ENCODE peak calls at places on chromosomes 16 and 17, in six cellular contexts. I, A, F, P, E and L are unnamed samples.

GRCh38 chr17:14305785-14306496 is 5.1 kb downstream of the HS3ST3B1 start:
- DNase-seq in I (no peak), F (no peak), P (no peak), A (no peak), E (no peak), L (no peak)

GRCh38 chr17:76948726-76949342 is 80.6 kb downstream of the MGAT5B start:
- DNase-seq in I (no peak), F (no peak), P (no peak), A (no peak), E (no peak), L (no peak)

GRCh38 chr16:81237282-81237681 is 1.2 kb upstream of the BCO1 start:
- DNase-seq in P (no peak), A (no peak), I (no peak), E (no peak), F (no peak), L (no peak)

GRCh38 chr16:29784901-29785500 is 5.5 kb upstream of the KIF22 start:
- DNase-seq in E (no peak), A (peak), P (no peak), F (no peak), I (peak), L (no peak)

GRCh38 chr16:21986692-21987246 is 14.1 kb downstream of the PDZD9 start:
- DNase-seq in P (no peak), E (no peak), F (no peak), A (no peak), I (no peak), L (no peak)

GRCh38 chr17:6070895-6071511 is 824 bp downstream of the WSCD1 start:
- DNase-seq in F (no peak), P (peak), E (no peak), I (no peak), A (peak), L (no peak)

GRCh38 chr16:64085291-64085690 is 1036.6 kb downstream of the CDH11 start:
- DNase-seq in I (no peak), P (no peak), E (no peak), A (no peak), F (no peak), L (no peak)

GRCh38 chr17:57636985-57637667 is 108.0 kb downstream of the CCDC182 start:
- DNase-seq in F (no peak), I (no peak), E (no peak), A (no peak), P (no peak), L (no peak)

GRCh38 chr17:80822700-80823410 is 168.8 kb upstream of the CHMP6 start:
- DNase-seq in E (no peak), A (no peak), F (no peak), I (peak), P (no peak), L (peak)

GRCh38 chr16:75064403-75065148 is 52.0 kb downstream of the LDHD start:
- DNase-seq in E (peak), P (no peak), A (no peak), I (no peak), F (no peak), L (peak)

GRCh38 chr16:54116126-54116525 is 170.5 kb downstream of the IRX3 start:
- DNase-seq in P (no peak), E (no peak), A (no peak), I (no peak), F (no peak), L (no peak)

GRCh38 chr17:50117202-50118040 is 12.5 kb downstream of the SAMD14 start:
- DNase-seq in P (peak), A (peak), I (peak), E (peak), F (no peak), L (peak)
- TF ChIP-seq MYC in P (no peak), A (no peak), I (no peak), E (peak), F (no peak), L (no peak)

GRCh38 chr16:85328665-85329058 is 216.4 kb upstream of the CIBAR2 start:
- DNase-seq in P (no peak), A (no peak), F (no peak), E (no peak), I (peak), L (no peak)
- TF ChIP-seq MAX in P (no peak), A (no peak), F (no peak), E (no peak), I (peak), L (no peak)

DNA sequence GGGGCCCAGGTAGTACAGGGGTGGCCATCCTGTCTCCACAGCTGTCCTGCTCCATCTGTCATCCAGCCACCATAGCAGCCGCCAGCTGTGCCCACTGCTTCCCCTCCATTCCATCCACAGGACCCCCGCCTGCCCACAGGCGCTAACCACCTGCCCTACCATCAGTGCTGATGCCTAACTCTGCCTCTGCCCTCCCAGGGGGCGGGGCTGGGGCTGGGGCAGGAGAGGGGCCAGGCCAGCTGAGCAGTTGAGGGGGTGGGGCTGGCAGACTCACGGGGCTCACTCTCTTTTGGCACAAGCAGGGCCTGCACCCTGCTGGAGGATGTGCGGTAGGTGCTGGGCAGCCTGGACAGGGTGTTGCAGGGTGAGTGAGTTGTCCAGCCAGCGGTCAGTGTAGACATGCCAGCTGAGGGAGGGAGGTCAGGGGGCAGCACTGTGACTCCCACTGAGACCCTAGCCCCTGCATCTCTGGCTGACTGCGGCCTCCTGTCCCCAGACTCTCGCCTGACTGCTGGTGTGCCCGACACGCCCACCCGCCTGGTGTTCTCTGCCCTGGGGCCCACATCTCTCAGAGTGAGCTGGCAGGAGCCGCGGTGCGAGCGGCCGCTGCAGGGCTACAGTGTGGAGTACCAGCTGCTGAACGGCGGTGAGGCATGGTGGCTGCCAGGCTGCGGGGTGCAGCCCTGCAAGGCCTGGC is 9.6 kb downstream of the GALK1 start:
- DNase-seq in A (no peak), P (no peak), F (no peak), E (no peak), I (no peak), L (no peak)
- TF ChIP-seq POLR2A in A (no peak), P (no peak), F (no peak), E (peak), I (no peak), L (no peak)

GRCh38 chr17:73938706-73939105 is 264.8 kb upstream of the RPL38 start:
- DNase-seq in I (no peak), P (no peak), F (no peak), A (no peak), E (no peak), L (no peak)
- TF ChIP-seq MYC in I (no peak), P (no peak), F (no peak), A (no peak), E (no peak), L (no peak)

GRCh38 chr16:72174726-72175125 is 2.8 kb upstream of the PMFBP1 start:
- DNase-seq in I (no peak), P (no peak), A (no peak), E (no peak), F (no peak), L (no peak)

GRCh38 chr16:72179592-72179991 is 7.6 kb upstream of the PMFBP1 start:
- DNase-seq in I (no peak), E (no peak), P (no peak), F (no peak), A (no peak), L (no peak)

GRCh38 chr16:72172105-72173034 is at the start of gene PMFBP1:
- DNase-seq in P (peak), E (peak), A (peak), F (peak), I (no peak), L (peak)

GRCh38 chr16:72169708-72170107 is 2.2 kb downstream of the PMFBP1 start:
- DNase-seq in I (no peak), F (no peak), A (no peak), E (no peak), P (no peak), L (no peak)

DNA sequence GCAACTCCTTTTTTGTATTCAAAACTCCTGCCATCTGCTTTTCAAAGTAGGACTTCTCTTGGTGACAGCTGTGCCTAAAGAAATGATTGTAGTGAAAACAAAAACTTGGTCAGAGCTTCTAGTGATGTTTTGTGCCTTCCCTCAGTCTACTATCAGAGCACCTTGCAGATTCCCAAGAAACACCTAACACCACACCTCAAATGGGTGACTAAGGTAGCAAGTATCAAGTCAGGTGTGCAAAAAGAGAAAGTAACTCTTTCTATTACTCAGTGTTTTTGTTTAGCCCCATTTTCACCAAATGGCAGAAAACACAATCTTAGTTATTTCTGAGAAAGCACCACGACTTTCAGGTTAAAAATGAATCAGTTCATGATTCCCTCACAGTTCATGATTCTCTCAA is 2.0 kb upstream of the PMFBP1 start:
- DNase-seq in I (no peak), A (no peak), P (no peak), E (no peak), F (no peak), L (no peak)
- TF ChIP-seq MAX in I (no peak), A (no peak), P (no peak), E (no peak), F (no peak), L (no peak)

GRCh38 chr17:2853111-2853721 is 57.0 kb downstream of the RAP1GAP2 start:
- DNase-seq in E (no peak), P (peak), I (no peak), A (no peak), F (no peak), L (peak)
- TF ChIP-seq POLR2A in E (no peak), P (no peak), I (no peak), A (no peak), F (no peak), L (no peak)

DNA sequence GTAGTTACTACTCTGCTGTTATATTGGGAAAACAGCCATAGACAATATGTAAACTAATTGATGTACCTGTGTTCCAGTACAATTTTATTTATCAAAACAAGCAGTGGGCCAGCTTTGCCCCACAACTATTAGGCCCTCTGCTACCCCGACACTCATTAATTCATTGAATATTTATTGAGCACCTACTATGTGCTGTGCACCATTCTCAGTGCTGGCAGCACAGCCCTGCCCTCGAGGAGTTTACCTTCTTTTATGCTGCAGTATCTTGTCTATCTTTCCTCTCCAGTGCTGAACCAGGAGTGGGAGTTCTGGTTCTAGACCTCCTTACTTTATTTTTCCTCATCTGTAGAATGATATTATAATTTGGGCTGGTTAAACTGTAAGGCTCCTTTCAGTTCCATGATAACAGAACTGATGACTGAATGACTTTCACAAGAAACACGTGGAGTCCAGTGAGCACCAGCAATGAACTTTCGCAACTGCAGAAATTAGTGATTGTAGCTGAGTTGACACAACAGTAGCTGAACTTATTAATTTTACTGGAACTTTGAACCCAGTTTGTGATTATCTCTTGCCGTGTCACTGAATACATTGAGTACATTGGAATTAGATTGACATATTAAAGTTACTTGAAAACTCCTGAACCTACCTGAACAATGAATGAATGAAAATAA is 2.4 kb downstream of the GOSR2 start:
- DNase-seq in E (peak), F (no peak), A (no peak), I (no peak), P (no peak), L (peak)
- TF ChIP-seq MYC in E (no peak), F (no peak), A (no peak), I (no peak), P (no peak), L (no peak)

GRCh38 chr17:42989726-42990652 is 8.2 kb upstream of the RPL27 start:
- DNase-seq in P (peak), I (no peak), A (no peak), F (no peak), E (peak), L (no peak)
- TF ChIP-seq MAX in P (peak), I (no peak), A (no peak), F (no peak), E (no peak), L (no peak)

GRCh38 chr17:78704594-78704993 is 77.5 kb downstream of the CYTH1 start:
- DNase-seq in E (no peak), I (no peak), P (no peak), F (no peak), A (no peak), L (no peak)

GRCh38 chr17:78707016-78707415 is 75.1 kb downstream of the CYTH1 start:
- DNase-seq in E (no peak), I (no peak), A (peak), F (no peak), P (no peak), L (no peak)

GRCh38 chr17:78707923-78708322 is 74.2 kb downstream of the CYTH1 start:
- DNase-seq in A (no peak), P (no peak), I (no peak), E (no peak), F (no peak), L (no peak)

GRCh38 chr17:78706271-78706915 is 75.7 kb downstream of the CYTH1 start:
- DNase-seq in I (no peak), A (no peak), F (peak), P (peak), E (no peak), L (no peak)

DNA sequence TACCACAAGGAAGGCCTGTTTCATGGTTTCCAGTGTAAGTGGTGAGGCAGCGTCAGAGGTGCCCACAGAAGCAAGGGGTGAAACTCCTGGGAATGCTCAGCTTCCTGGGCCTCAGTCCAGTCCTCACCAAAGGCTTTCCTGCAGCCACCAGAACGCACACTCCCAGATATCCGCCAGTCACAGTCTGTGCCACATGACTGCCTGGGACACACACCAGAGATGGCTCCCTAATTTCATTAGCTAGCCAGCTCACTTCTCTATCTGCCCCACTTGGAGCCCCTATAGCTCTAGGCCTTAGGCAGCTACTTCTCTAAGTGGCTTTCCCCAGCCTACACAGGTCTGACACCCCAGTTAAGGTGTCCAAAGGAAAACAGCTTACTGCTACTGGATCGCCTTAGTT is 77.0 kb downstream of the CYTH1 start:
- DNase-seq in I (no peak), E (no peak), A (no peak), F (no peak), P (no peak), L (no peak)
- TF ChIP-seq POLR2A in I (no peak), E (no peak), A (no peak), F (peak), P (no peak), L (no peak)

GRCh38 chr16:47049901-47050583 is 76.6 kb upstream of the DNAJA2 start:
- DNase-seq in I (no peak), P (no peak), F (no peak), A (no peak), E (no peak), L (no peak)

GRCh38 chr16:47052666-47053640 is 79.5 kb upstream of the DNAJA2 start:
- DNase-seq in E (no peak), F (no peak), A (no peak), I (no peak), P (no peak), L (no peak)

GRCh38 chr16:47047804-47048203 is 74.3 kb upstream of the DNAJA2 start:
- DNase-seq in P (no peak), F (no peak), I (no peak), A (no peak), E (no peak), L (no peak)

GRCh38 chr16:47053895-47054294 is 80.4 kb upstream of the DNAJA2 start:
- DNase-seq in I (no peak), A (no peak), E (no peak), F (no peak), P (no peak), L (no peak)

DNA sequence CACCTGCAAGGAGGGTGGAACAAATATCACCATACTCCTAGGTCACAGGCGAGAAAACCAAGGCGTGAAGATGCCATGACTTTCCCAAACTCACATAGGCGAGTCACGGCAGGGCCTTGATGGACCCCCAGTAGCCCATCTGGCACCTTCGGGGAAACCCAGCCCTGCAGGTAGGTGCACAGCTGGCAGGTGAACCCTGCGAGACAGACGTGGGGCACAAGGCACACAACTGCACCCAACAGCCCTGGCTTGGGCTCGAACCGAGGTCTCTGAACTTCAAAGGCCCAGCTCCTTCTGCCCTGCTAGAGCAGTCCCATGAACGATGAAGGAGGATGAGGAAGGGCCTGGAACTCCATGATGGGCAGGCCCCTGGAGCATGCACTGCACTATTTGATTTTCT is 77.6 kb upstream of the DNAJA2 start:
- DNase-seq in P (no peak), A (no peak), E (no peak), I (no peak), F (no peak), L (no peak)
- TF ChIP-seq MYC in P (no peak), A (no peak), E (no peak), I (no peak), F (no peak), L (no peak)